ENCODE peak calls at places on chromosomes 11 and 22, in four cellular contexts. X, M, B and Y are unnamed samples.

GRCh38 chr22:28002181-28002700 is 83.2 kb upstream of the PITPNB start:
- DNase-seq in X (no peak), M (no peak), B (no peak), Y (no peak)

GRCh38 chr11:62264004-62264403 is 6.0 kb upstream of the SCGB2A2 start:
- DNase-seq in M (peak; percentile 16), B (no peak), X (no peak), Y (no peak)

GRCh38 chr11:68012843-68013610 is 2.9 kb downstream of the ALDH3B1 start:
- DNase-seq in B (no peak), M (peak; percentile 98), X (peak; percentile 82), Y (peak; percentile 98)

GRCh38 chr11:46254135-46254491 is 23.3 kb upstream of the CREB3L1 start:
- DNase-seq in X (no peak), B (no peak), M (no peak), Y (no peak)

GRCh38 chr22:37803195-37803635 is 4.5 kb upstream of the GCAT start:
- DNase-seq in X (no peak), M (no peak), B (no peak), Y (no peak)

GRCh38 chr11:25981998-25982397 is 349.9 kb upstream of the ANO3 start:
- DNase-seq in B (peak; percentile 19), M (peak; percentile 43), X (peak; percentile 33), Y (peak; percentile 29)

GRCh38 chr11:2523821-2524391 is 79.1 kb downstream of the KCNQ1 start:
- DNase-seq in X (no peak), M (no peak), B (no peak), Y (no peak)

GRCh38 chr11:64543818-64544217 is 47.2 kb upstream of the SLC22A12 start:
- DNase-seq in X (no peak), M (no peak), B (no peak), Y (no peak)

GRCh38 chr11:79076526-79077115 is 364.2 kb downstream of the TENM4 start:
- DNase-seq in B (no peak), X (no peak), M (peak; percentile 37), Y (no peak)

GRCh38 chr22:41532908-41533825 is 11.1 kb downstream of the POLR3H start:
- DNase-seq in X (peak; percentile 14), B (no peak), M (peak; percentile 61), Y (peak; percentile 51)

GRCh38 chr22:47050601-47051051 is 288.2 kb downstream of the TBC1D22A start:
- DNase-seq in B (no peak), M (no peak), X (no peak), Y (no peak)

GRCh38 chr22:29600846-29601245 is 2.6 kb upstream of the NF2 start:
- DNase-seq in X (no peak), B (no peak), M (no peak), Y (no peak)

GRCh38 chr11:14539867-14540475 is 19.8 kb upstream of the PSMA1 start:
- DNase-seq in M (no peak), X (no peak), B (no peak), Y (no peak)

GRCh38 chr22:49724893-49725489 is 102.7 kb downstream of the BRD1 start:
- DNase-seq in X (no peak), M (peak; percentile 21), B (peak; percentile 57), Y (peak; percentile 25)

GRCh38 chr11:66542362-66542761 is 3.5 kb downstream of the ZDHHC24 start:
- DNase-seq in B (no peak), X (no peak), M (peak; percentile 43), Y (no peak)

GRCh38 chr11:27963370-27963769 is 144.6 kb downstream of the KIF18A start:
- DNase-seq in B (peak; percentile 67), X (no peak), M (no peak), Y (no peak)

GRCh38 chr11:46364056-46364455 is 16.8 kb downstream of the DGKZ start:
- DNase-seq in M (no peak), X (no peak), B (no peak), Y (no peak)

GRCh38 chr22:20292673-20293232 is 24.6 kb upstream of the RTN4R start:
- DNase-seq in B (no peak), M (no peak), X (no peak), Y (no peak)